ENCODE peak calls at places on chromosome 11, in eight cellular contexts. One of them, this sample, is unnamed.

GRCh38 chr11:11297578-11297977 is 55.5 kb downstream of the CSNK2A3 start:
- DNase-seq in GM10248: no peak
- DNase-seq in AG04450: peak
- DNase-seq in upper lobe of right lung: no peak
- DNase-seq in pancreas: no peak
- DNase-seq in right lobe of liver: no peak
- DNase-seq in HFFc6: no peak
- DNase-seq in stomach: no peak
- DNase-seq in this sample: peak

GRCh38 chr11:79276900-79277299 is 163.9 kb downstream of the TENM4 start:
- DNase-seq in HFFc6: no peak
- DNase-seq in stomach: no peak
- DNase-seq in AG04450: no peak
- DNase-seq in right lobe of liver: no peak
- DNase-seq in upper lobe of right lung: no peak
- DNase-seq in GM10248: no peak
- DNase-seq in pancreas: no peak
- DNase-seq in this sample: no peak

GRCh38 chr11:127392575-127392974 is 392.0 kb upstream of the KIRREL3 start:
- DNase-seq in HFFc6: no peak
- DNase-seq in right lobe of liver: no peak
- DNase-seq in AG04450: no peak
- DNase-seq in upper lobe of right lung: no peak
- DNase-seq in GM10248: no peak
- DNase-seq in stomach: no peak
- DNase-seq in pancreas: no peak
- DNase-seq in this sample: no peak

GRCh38 chr11:114358711-114359110 is 41.6 kb downstream of the C11orf71 start:
- DNase-seq in stomach: no peak
- DNase-seq in pancreas: no peak
- DNase-seq in right lobe of liver: no peak
- DNase-seq in HFFc6: no peak
- DNase-seq in upper lobe of right lung: no peak
- DNase-seq in AG04450: no peak
- DNase-seq in GM10248: no peak
- DNase-seq in this sample: no peak

GRCh38 chr11:47714554-47715081 is 551 bp downstream of the AGBL2 start:
- DNase-seq in right lobe of liver: no peak
- DNase-seq in upper lobe of right lung: peak
- DNase-seq in pancreas: no peak
- DNase-seq in stomach: no peak
- DNase-seq in HFFc6: no peak
- DNase-seq in AG04450: no peak
- DNase-seq in GM10248: peak
- DNase-seq in this sample: peak

GRCh38 chr11:101620026-101620425 is 36.2 kb upstream of the TRPC6 start:
- DNase-seq in HFFc6: no peak
- DNase-seq in pancreas: no peak
- DNase-seq in AG04450: no peak
- DNase-seq in GM10248: no peak
- DNase-seq in stomach: no peak
- DNase-seq in right lobe of liver: no peak
- DNase-seq in upper lobe of right lung: no peak
- DNase-seq in this sample: no peak

GRCh38 chr11:119263352-119263940 is 53.5 kb downstream of the MCAM start:
- DNase-seq in GM10248: peak
- DNase-seq in right lobe of liver: no peak
- DNase-seq in upper lobe of right lung: no peak
- DNase-seq in AG04450: no peak
- DNase-seq in HFFc6: peak
- DNase-seq in stomach: no peak
- DNase-seq in pancreas: no peak
- DNase-seq in this sample: no peak

GRCh38 chr11:112042161-112042960 is 17.2 kb downstream of the DLAT start:
- DNase-seq in stomach: no peak
- DNase-seq in pancreas: no peak
- DNase-seq in right lobe of liver: no peak
- DNase-seq in HFFc6: peak
- DNase-seq in AG04450: no peak
- DNase-seq in GM10248: no peak
- DNase-seq in upper lobe of right lung: no peak
- DNase-seq in this sample: peak

GRCh38 chr11:13486926-13487660 is 8.7 kb downstream of the PTH start:
- DNase-seq in HFFc6: no peak
- DNase-seq in GM10248: no peak
- DNase-seq in right lobe of liver: peak
- DNase-seq in pancreas: peak
- DNase-seq in stomach: peak
- DNase-seq in upper lobe of right lung: peak
- DNase-seq in AG04450: no peak
- DNase-seq in this sample: no peak

GRCh38 chr11:27282806-27283205 is 80.2 kb downstream of the CCDC34 start:
- DNase-seq in GM10248: no peak
- DNase-seq in upper lobe of right lung: no peak
- DNase-seq in right lobe of liver: no peak
- DNase-seq in pancreas: no peak
- DNase-seq in HFFc6: no peak
- DNase-seq in stomach: no peak
- DNase-seq in AG04450: no peak
- DNase-seq in this sample: no peak

GRCh38 chr11:41983458-41983857 is 524.0 kb upstream of the LRRC4C start:
- DNase-seq in upper lobe of right lung: no peak
- DNase-seq in pancreas: no peak
- DNase-seq in right lobe of liver: no peak
- DNase-seq in stomach: no peak
- DNase-seq in HFFc6: no peak
- DNase-seq in GM10248: no peak
- DNase-seq in AG04450: no peak
- DNase-seq in this sample: no peak

GRCh38 chr11:83544871-83545270 is 258.7 kb upstream of the CCDC90B start:
- DNase-seq in pancreas: no peak
- DNase-seq in GM10248: no peak
- DNase-seq in AG04450: no peak
- DNase-seq in stomach: no peak
- DNase-seq in right lobe of liver: no peak
- DNase-seq in HFFc6: no peak
- DNase-seq in upper lobe of right lung: no peak
- DNase-seq in this sample: no peak

GRCh38 chr11:121486054-121486453 is 33.3 kb upstream of the SORL1-AS1 start:
- DNase-seq in pancreas: no peak
- DNase-seq in HFFc6: no peak
- DNase-seq in right lobe of liver: no peak
- DNase-seq in upper lobe of right lung: no peak
- DNase-seq in GM10248: no peak
- DNase-seq in AG04450: no peak
- DNase-seq in stomach: no peak
- DNase-seq in this sample: no peak

GRCh38 chr11:45518096-45518852 is 147.1 kb downstream of the CHST1 start:
- DNase-seq in HFFc6: no peak
- DNase-seq in right lobe of liver: no peak
- DNase-seq in GM10248: no peak
- DNase-seq in pancreas: no peak
- DNase-seq in upper lobe of right lung: no peak
- DNase-seq in AG04450: no peak
- DNase-seq in stomach: no peak
- DNase-seq in this sample: no peak

GRCh38 chr11:125393331-125393730 is 102.7 kb downstream of the FEZ1 start:
- DNase-seq in stomach: no peak
- DNase-seq in right lobe of liver: no peak
- DNase-seq in GM10248: no peak
- DNase-seq in pancreas: no peak
- DNase-seq in HFFc6: no peak
- DNase-seq in AG04450: no peak
- DNase-seq in upper lobe of right lung: no peak
- DNase-seq in this sample: no peak

GRCh38 chr11:104259121-104259610 is 95.2 kb upstream of the PDGFD start:
- DNase-seq in HFFc6: no peak
- DNase-seq in AG04450: no peak
- DNase-seq in upper lobe of right lung: no peak
- DNase-seq in pancreas: no peak
- DNase-seq in stomach: no peak
- DNase-seq in GM10248: no peak
- DNase-seq in right lobe of liver: no peak
- DNase-seq in this sample: no peak

GRCh38 chr11:104256525-104256924 is 92.6 kb upstream of the PDGFD start:
- DNase-seq in upper lobe of right lung: no peak
- DNase-seq in right lobe of liver: no peak
- DNase-seq in pancreas: no peak
- DNase-seq in stomach: no peak
- DNase-seq in GM10248: no peak
- DNase-seq in AG04450: no peak
- DNase-seq in HFFc6: no peak
- DNase-seq in this sample: peak

DNA sequence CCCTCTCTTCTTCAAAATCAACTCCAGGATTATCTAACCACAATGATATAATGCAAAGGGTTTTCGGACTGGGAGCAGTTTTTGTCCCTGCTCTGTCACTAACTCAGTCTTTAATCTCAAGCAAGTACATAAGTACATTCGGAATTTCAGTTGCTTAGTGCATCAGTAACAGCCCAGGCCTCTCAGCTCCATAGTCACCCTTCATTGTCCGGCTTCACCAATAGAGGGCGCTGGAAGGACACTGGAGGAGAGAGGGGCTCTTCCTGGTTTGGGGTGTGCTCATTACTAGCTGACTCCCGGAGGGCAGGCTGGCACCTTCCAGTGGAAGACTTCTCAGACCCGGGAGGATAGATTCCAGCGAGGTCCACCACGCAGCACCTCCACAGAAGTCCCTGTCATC is 90.4 kb upstream of the PDGFD start:
- DNase-seq in upper lobe of right lung: peak
- DNase-seq in HFFc6: no peak
- DNase-seq in AG04450: no peak
- DNase-seq in GM10248: peak
- DNase-seq in stomach: peak
- DNase-seq in pancreas: peak
- DNase-seq in right lobe of liver: no peak
- DNase-seq in this sample: peak
- TF ChIP-seq CTCF in upper lobe of right lung: peak
- TF ChIP-seq CTCF in HFFc6: peak
- TF ChIP-seq CTCF in AG04450: peak
- TF ChIP-seq CTCF in GM10248: peak
- TF ChIP-seq CTCF in stomach: no peak
- TF ChIP-seq CTCF in pancreas: no peak
- TF ChIP-seq CTCF in right lobe of liver: no peak
- TF ChIP-seq CTCF in this sample: peak

GRCh38 chr11:60923326-60923725 is 934 bp upstream of the TMEM132A start:
- DNase-seq in HFFc6: no peak
- DNase-seq in upper lobe of right lung: no peak
- DNase-seq in stomach: no peak
- DNase-seq in pancreas: no peak
- DNase-seq in GM10248: no peak
- DNase-seq in right lobe of liver: no peak
- DNase-seq in AG04450: no peak
- DNase-seq in this sample: no peak
- TF ChIP-seq CTCF in HFFc6: no peak
- TF ChIP-seq CTCF in upper lobe of right lung: no peak
- TF ChIP-seq CTCF in stomach: no peak
- TF ChIP-seq CTCF in pancreas: no peak
- TF ChIP-seq CTCF in GM10248: no peak
- TF ChIP-seq CTCF in right lobe of liver: no peak
- TF ChIP-seq CTCF in AG04450: no peak
- TF ChIP-seq CTCF in this sample: no peak

DNA sequence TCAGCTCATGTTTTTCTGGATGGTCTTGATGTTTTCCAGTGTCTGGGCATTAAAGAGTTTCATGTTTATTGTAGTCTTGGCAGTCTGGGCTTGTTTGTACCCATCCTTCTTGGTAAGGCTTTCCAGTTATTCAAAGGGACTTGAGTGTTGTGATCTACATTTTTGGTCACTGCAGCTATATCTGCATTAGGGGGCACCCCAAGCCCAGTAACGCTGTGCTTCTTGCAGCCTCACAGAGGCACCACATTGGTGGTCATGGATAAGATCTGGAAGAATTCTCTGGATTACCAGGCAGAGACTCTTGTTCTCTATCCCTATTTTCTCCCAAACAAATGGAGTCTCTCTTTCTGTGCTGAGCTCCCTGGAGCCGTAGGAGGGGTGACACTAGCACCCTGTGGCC is 451.5 kb upstream of the FAT3 start:
- DNase-seq in GM10248: no peak
- DNase-seq in stomach: no peak
- DNase-seq in HFFc6: no peak
- DNase-seq in pancreas: no peak
- DNase-seq in AG04450: no peak
- DNase-seq in right lobe of liver: peak
- DNase-seq in upper lobe of right lung: no peak
- DNase-seq in this sample: no peak
- TF ChIP-seq CTCF in GM10248: no peak
- TF ChIP-seq CTCF in stomach: no peak
- TF ChIP-seq CTCF in HFFc6: no peak
- TF ChIP-seq CTCF in pancreas: no peak
- TF ChIP-seq CTCF in AG04450: no peak
- TF ChIP-seq CTCF in right lobe of liver: no peak
- TF ChIP-seq CTCF in upper lobe of right lung: no peak
- TF ChIP-seq CTCF in this sample: no peak

GRCh38 chr11:133249065-133249464 is 283.2 kb downstream of the OPCML start:
- DNase-seq in HFFc6: no peak
- DNase-seq in GM10248: no peak
- DNase-seq in AG04450: no peak
- DNase-seq in pancreas: no peak
- DNase-seq in upper lobe of right lung: no peak
- DNase-seq in stomach: no peak
- DNase-seq in right lobe of liver: no peak
- DNase-seq in this sample: no peak

GRCh38 chr11:133238455-133238854 is 293.8 kb downstream of the OPCML start:
- DNase-seq in stomach: no peak
- DNase-seq in AG04450: no peak
- DNase-seq in right lobe of liver: no peak
- DNase-seq in HFFc6: no peak
- DNase-seq in pancreas: no peak
- DNase-seq in GM10248: no peak
- DNase-seq in upper lobe of right lung: no peak
- DNase-seq in this sample: no peak

GRCh38 chr11:133239530-133239929 is 292.8 kb downstream of the OPCML start:
- DNase-seq in GM10248: no peak
- DNase-seq in stomach: no peak
- DNase-seq in HFFc6: no peak
- DNase-seq in AG04450: no peak
- DNase-seq in right lobe of liver: no peak
- DNase-seq in pancreas: no peak
- DNase-seq in upper lobe of right lung: no peak
- DNase-seq in this sample: no peak

GRCh38 chr11:133240908-133241307 is 291.4 kb downstream of the OPCML start:
- DNase-seq in upper lobe of right lung: no peak
- DNase-seq in HFFc6: no peak
- DNase-seq in right lobe of liver: no peak
- DNase-seq in GM10248: no peak
- DNase-seq in AG04450: no peak
- DNase-seq in stomach: no peak
- DNase-seq in pancreas: no peak
- DNase-seq in this sample: no peak

DNA sequence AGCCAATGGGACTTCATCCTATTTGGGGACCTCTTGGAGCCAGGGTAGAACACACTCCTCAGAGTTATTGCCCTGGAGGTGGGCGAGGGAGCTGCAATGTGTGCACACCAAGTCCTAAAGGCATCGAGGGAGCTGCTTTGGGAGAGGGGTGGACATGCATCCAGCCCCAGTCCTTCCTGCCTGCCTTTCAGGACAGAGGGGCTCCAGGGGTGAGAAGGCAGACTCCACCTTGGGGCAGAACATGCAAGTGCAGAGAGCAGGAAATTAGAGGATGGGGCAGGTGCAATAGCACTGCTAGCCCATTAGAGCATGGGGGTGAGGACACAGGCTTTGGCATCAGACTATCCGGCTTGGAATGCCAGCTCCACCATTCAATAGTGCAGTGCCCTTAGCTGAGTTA is 288.5 kb downstream of the OPCML start:
- DNase-seq in AG04450: no peak
- DNase-seq in stomach: no peak
- DNase-seq in pancreas: no peak
- DNase-seq in HFFc6: no peak
- DNase-seq in right lobe of liver: no peak
- DNase-seq in GM10248: no peak
- DNase-seq in upper lobe of right lung: no peak
- DNase-seq in this sample: no peak
- TF ChIP-seq CTCF in AG04450: no peak
- TF ChIP-seq CTCF in stomach: no peak
- TF ChIP-seq CTCF in pancreas: no peak
- TF ChIP-seq CTCF in HFFc6: no peak
- TF ChIP-seq CTCF in right lobe of liver: no peak
- TF ChIP-seq CTCF in GM10248: no peak
- TF ChIP-seq CTCF in upper lobe of right lung: no peak
- TF ChIP-seq CTCF in this sample: no peak